ENCODE peak calls at places on chromosomes 6 and 20, in eight cellular contexts. Z is natural killer cell, X is cardiac muscle cell, S is WTC11, M is colonic mucosa, B is Panc1, Y is tibial artery, H is B cell. U is an unnamed sample.

GRCh38 chr6:36089048-36089447 is 41.3 kb upstream of the MAPK13 start:
- DNase-seq in Z (no peak), X (no peak), S (no peak), M (no peak), B (no peak), Y (no peak), H (no peak), U (no peak)

GRCh38 chr6:166630421-166630820 is 3.4 kb upstream of the RPS6KA2 start:
- DNase-seq in Z (no peak), X (no peak), S (no peak), M (no peak), B (no peak), Y (no peak), H (no peak), U (no peak)

GRCh38 chr6:20707166-20707485 is 172.9 kb downstream of the CDKAL1 start:
- DNase-seq in Z (no peak), X (no peak), S (no peak), M (no peak), B (no peak), Y (no peak), H (no peak), U (no peak)

GRCh38 chr6:151869345-151869744 is 61.9 kb downstream of the ESR1 start:
- DNase-seq in Z (no peak), X (peak; percentile 5), S (no peak), M (no peak), B (no peak), Y (no peak), H (no peak), U (no peak)

GRCh38 chr6:163262080-163262479 is 152.4 kb upstream of the QKI start:
- DNase-seq in Z (no peak), X (no peak), S (no peak), M (no peak), B (no peak), Y (no peak), H (no peak), U (no peak)

GRCh38 chr6:134813146-134813545 is 136.8 kb downstream of the ALDH8A1 start:
- DNase-seq in Z (no peak), X (peak; percentile 64), S (no peak), M (no peak), B (no peak), Y (no peak), H (no peak), U (no peak)

GRCh38 chr6:26118999-26119398 is 31.8 kb downstream of the HFE start:
- DNase-seq in Z (no peak), X (peak; percentile 94), S (no peak), M (no peak), B (no peak), Y (no peak), H (no peak), U (no peak)

GRCh38 chr6:63739094-63739687 is 103.6 kb downstream of the PHF3 start:
- DNase-seq in Z (no peak), X (no peak), S (no peak), M (peak; percentile 50), B (no peak), Y (no peak), H (no peak), U (no peak)

GRCh38 chr20:48541581-48542071 is 286.2 kb downstream of the PREX1 start:
- DNase-seq in Z (no peak), X (no peak), S (no peak), M (no peak), B (no peak), Y (no peak), H (no peak), U (no peak)
- TF ChIP-seq CTCF in Z (no peak), X (no peak), S (no peak), M (no peak), B (no peak), Y (no peak), H (no peak), U (no peak)

GRCh38 chr6:125904871-125905270 is 51.7 kb upstream of the HINT3 start:
- DNase-seq in Z (no peak), X (no peak), S (no peak), M (no peak), B (no peak), Y (no peak), H (no peak), U (no peak)

GRCh38 chr6:125910518-125910917 is 46.1 kb upstream of the HINT3 start:
- DNase-seq in Z (no peak), X (peak; percentile 42), S (no peak), M (no peak), B (no peak), Y (no peak), H (no peak), U (no peak)

DNA sequence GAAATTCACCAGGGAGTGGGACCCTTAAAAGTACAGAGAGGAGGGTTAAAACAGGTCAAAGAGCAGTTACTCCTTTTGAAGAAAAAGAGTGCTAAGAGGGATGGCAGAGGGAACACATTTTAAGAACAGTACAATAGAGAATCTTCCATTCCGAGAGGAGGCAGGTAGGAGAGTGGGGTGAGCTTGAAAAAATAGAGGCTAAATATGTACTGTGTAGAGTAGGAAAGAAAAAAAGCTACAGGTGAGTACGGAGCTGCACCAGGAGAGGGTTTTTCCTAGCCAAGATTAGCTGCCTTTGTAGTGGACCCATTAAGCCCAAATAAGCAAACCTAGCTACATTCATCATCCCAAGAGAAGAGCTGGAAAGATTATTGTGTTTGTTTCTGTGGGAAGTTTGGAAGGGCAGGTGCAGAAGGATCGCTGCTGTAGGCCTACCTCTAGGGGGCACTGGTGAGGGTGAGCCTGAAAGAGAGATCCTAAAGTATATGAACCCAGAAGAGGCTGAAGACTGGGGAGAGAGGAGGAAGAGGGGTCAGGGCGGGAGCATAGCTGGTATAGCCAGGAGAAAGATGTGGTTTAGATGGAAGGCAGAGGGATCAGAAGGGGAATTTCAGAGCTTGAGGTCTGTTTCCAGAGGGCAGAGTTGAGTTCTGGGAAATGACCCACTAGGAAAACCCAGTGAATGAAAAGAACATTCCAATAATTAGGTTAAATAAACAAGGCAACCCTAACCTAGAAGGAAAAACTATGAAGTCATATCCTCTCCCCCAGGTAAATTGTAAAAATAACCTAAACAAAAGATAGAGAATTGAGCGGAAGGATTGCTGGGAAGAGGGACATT is 50.2 kb upstream of the HINT3 start:
- DNase-seq in Z (no peak), X (peak; percentile 62), S (peak; percentile 80), M (peak; percentile 76), B (peak; percentile 38), Y (no peak), H (no peak), U (peak; percentile 76)
- TF ChIP-seq CTCF in Z (peak; percentile 58), X (peak; percentile 93), S (peak; percentile 76), M (peak; percentile 74), B (peak; percentile 87), Y (peak; percentile 31), H (peak; percentile 68), U (peak; percentile 62)

DNA sequence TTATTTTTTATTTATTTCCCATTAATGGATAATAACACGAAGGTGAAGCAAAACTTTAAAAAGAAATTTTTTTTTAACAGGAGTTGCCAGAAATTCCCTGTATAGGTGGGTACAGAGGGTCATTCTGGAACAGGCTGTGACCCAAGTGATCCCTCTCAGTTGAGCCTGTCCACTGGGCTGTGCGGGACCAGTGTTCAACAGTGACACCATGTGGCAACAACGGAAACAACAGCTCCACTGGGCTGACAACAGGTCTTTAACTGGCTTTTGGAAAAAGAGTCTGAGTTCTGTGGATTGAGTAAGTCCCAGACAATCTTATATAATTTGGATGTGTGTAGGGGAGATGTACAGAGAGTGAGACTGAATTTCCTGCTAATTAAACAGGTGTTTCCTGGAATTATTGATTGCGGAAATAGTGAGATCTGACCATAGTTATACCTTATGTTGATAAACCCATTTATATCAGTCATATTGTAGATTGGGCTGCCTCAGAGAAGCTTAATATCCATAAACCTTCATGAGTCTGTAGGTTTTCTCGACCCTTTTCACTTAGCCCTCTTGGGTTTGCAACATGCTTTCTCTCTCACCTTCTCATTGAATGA is 17.6 kb downstream of the KIAA1755 start:
- DNase-seq in Z (no peak), X (no peak), S (peak; percentile 55), M (no peak), B (no peak), Y (no peak), H (no peak), U (no peak)
- TF ChIP-seq CTCF in Z (no peak), X (peak; percentile 32), S (peak; percentile 82), M (no peak), B (no peak), Y (no peak), H (peak; percentile 46), U (no peak)

DNA sequence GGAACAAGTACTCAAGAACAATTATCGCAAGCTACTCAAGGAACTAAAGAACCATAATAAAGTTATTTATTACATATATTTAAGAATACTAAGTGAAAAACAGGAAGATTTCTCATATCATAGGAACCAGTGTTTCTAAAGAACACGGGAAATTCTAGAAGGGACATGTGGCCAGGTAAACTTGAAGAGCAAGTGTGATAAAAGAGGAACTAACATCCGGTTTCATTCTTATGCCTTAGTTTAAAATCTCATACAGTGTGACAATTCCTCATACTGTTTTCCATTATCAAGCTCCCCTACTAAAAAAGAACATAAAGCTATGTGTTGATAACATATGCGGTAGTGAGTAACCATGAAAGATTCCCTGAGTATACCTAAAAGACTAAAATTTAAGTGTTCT is 163.5 kb upstream of the SHLD1 start:
- DNase-seq in Z (no peak), X (no peak), S (no peak), M (no peak), B (no peak), Y (no peak), H (no peak), U (no peak)
- TF ChIP-seq CTCF in Z (no peak), X (no peak), S (no peak), M (no peak), B (no peak), Y (no peak), H (no peak), U (no peak)

GRCh38 chr6:9412951-9413559 is 977.7 kb upstream of the SLC35B3 start:
- DNase-seq in Z (no peak), X (peak; percentile 12), S (peak; percentile 57), M (peak; percentile 24), B (no peak), Y (no peak), H (no peak), U (no peak)
- TF ChIP-seq CTCF in Z (no peak), X (peak; percentile 38), S (peak; percentile 42), M (peak; percentile 48), B (peak; percentile 55), Y (no peak), H (no peak), U (peak; percentile 31)

DNA sequence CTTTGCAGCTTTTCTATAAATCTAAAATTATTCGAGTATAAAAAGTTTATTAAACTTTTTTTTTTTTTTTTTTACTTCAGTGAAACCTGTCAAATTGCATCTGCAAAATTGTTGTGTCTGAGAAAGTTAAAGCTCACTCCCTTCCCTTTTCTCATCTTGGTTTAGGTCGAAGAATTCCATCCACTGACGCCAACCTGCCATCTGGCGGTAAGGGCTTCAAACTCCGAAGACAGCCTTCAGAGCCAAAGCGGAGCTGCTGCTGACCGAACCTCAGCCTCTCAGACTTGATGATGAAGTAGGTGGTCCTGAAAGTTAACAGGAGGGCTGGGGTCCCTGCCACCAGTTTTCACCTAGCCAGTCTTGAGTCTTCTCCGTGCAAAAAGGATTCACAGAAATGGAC is 29.6 kb upstream of the VAPB start:
- DNase-seq in Z (no peak), X (peak; percentile 30), S (peak; percentile 43), M (no peak), B (no peak), Y (no peak), H (no peak), U (no peak)
- TF ChIP-seq CTCF in Z (no peak), X (peak; percentile 34), S (no peak), M (no peak), B (peak; percentile 8), Y (no peak), H (no peak), U (no peak)